ENCODE peak calls at places on chromosomes 7 and 10, in five cellular contexts. Z, H, D, G and J are unnamed samples.

GRCh38 chr7:25069900-25070443 is 55.1 kb downstream of the CYCS start:
- DNase-seq in H (peak), G (peak), D (peak), Z (peak), J (peak)

GRCh38 chr7:151847681-151848081 is 29.2 kb downstream of the PRKAG2 start:
- DNase-seq in G (no peak), D (no peak), Z (no peak), H (no peak), J (no peak)

GRCh38 chr7:43647314-43647691 is 64.4 kb downstream of the STK17A start:
- DNase-seq in G (peak), H (peak), D (peak), Z (peak), J (peak)

GRCh38 chr10:113420057-113420732 is 132.7 kb upstream of the HABP2 start:
- DNase-seq in H (no peak), Z (no peak), G (no peak), D (no peak), J (no peak)

GRCh38 chr7:21352540-21353387 is 75.1 kb upstream of the SP4 start:
- DNase-seq in H (no peak), Z (no peak), G (no peak), D (no peak), J (no peak)

GRCh38 chr7:80942261-80943041 is 23.6 kb upstream of the SEMA3C start:
- DNase-seq in Z (no peak), D (no peak), G (peak), H (peak), J (peak)

GRCh38 chr7:122885583-122886356 is 490 bp downstream of the CADPS2 start:
- DNase-seq in H (peak), Z (peak), G (peak), D (peak), J (no peak)

GRCh38 chr10:77746313-77746712 is 108.7 kb upstream of the KCNMA1 start:
- DNase-seq in G (no peak), H (peak), D (no peak), Z (no peak), J (peak)

GRCh38 chr10:104622598-104623209 is 18.4 kb upstream of the SORCS3 start:
- DNase-seq in Z (peak), G (peak), D (peak), H (no peak), J (no peak)

GRCh38 chr10:69374242-69374641 is 42.5 kb downstream of the TACR2 start:
- DNase-seq in D (no peak), G (no peak), H (no peak), Z (no peak), J (no peak)

GRCh38 chr10:12640550-12640949 is 291.2 kb downstream of the CAMK1D start:
- DNase-seq in G (no peak), D (no peak), Z (no peak), H (no peak), J (no peak)

GRCh38 chr7:7176421-7177043 is 5.8 kb upstream of the C1GALT1 start:
- DNase-seq in Z (peak), D (no peak), G (peak), H (peak), J (peak)

GRCh38 chr10:124698560-124699470 is 45.4 kb downstream of the FAM53B start:
- DNase-seq in D (no peak), Z (no peak), H (no peak), G (no peak), J (no peak)

GRCh38 chr7:135508853-135509588 is 881 bp downstream of the CNOT4 start:
- DNase-seq in G (peak), D (peak), H (peak), Z (peak), J (peak)

GRCh38 chr7:142797799-142798377 is 27.1 kb downstream of the PRSS2 start:
- DNase-seq in Z (no peak), G (no peak), H (no peak), D (peak), J (no peak)

GRCh38 chr7:69630292-69630691 is 32.0 kb downstream of the AUTS2 start:
- DNase-seq in Z (no peak), H (peak), D (no peak), G (no peak), J (peak)

GRCh38 chr10:26574783-26575182 is 122.7 kb upstream of the PDSS1 start:
- DNase-seq in D (no peak), Z (no peak), G (no peak), H (no peak), J (no peak)

GRCh38 chr7:53800746-53801145 is 741.4 kb upstream of the VSTM2A start:
- DNase-seq in D (no peak), H (no peak), Z (no peak), G (peak), J (no peak)

GRCh38 chr7:77360969-77361368 is 55.2 kb downstream of the GSAP start:
- DNase-seq in Z (no peak), G (no peak), D (no peak), H (no peak), J (no peak)

GRCh38 chr10:12416396-12417090 is 67.2 kb downstream of the CAMK1D start:
- DNase-seq in H (peak), Z (no peak), G (no peak), D (no peak), J (no peak)

GRCh38 chr10:34121974-34122282 is 693.2 kb downstream of the PARD3 start:
- DNase-seq in D (no peak), H (peak), G (no peak), Z (no peak), J (peak)

GRCh38 chr7:18407385-18407784 is 88.2 kb upstream of the HDAC9 start:
- DNase-seq in Z (no peak), H (no peak), D (no peak), G (no peak), J (no peak)

GRCh38 chr10:26626066-26626465 is 71.4 kb upstream of the PDSS1 start:
- DNase-seq in Z (no peak), D (no peak), G (no peak), H (no peak), J (no peak)

GRCh38 chr10:6721480-6721879 is 141.4 kb upstream of the PRKCQ start:
- DNase-seq in D (no peak), H (peak), G (peak), Z (no peak), J (peak)

GRCh38 chr10:124744688-124745055 is 494 bp upstream of the FAM53B start:
- DNase-seq in H (peak), D (no peak), G (peak), Z (no peak), J (peak)

GRCh38 chr10:124025638-124026336 is 67.6 kb downstream of the CHST15 start:
- DNase-seq in D (no peak), H (peak), Z (no peak), G (peak), J (no peak)

GRCh38 chr10:23330953-23331352 is 13.6 kb downstream of the C10orf67 start:
- DNase-seq in G (no peak), H (no peak), Z (no peak), D (no peak), J (no peak)

GRCh38 chr10:89085153-89085552 is 94.6 kb downstream of the FAS start:
- DNase-seq in Z (no peak), D (no peak), H (peak), G (no peak), J (no peak)

GRCh38 chr10:89088901-89089300 is 98.3 kb downstream of the FAS start:
- DNase-seq in G (no peak), H (peak), Z (no peak), D (no peak), J (peak)

GRCh38 chr10:89091501-89091900 is 100.9 kb downstream of the FAS start:
- DNase-seq in D (no peak), Z (no peak), H (peak), G (no peak), J (peak)

GRCh38 chr10:89090760-89091455 is 100.3 kb downstream of the FAS start:
- DNase-seq in H (peak), Z (no peak), D (no peak), G (no peak), J (peak)

DNA sequence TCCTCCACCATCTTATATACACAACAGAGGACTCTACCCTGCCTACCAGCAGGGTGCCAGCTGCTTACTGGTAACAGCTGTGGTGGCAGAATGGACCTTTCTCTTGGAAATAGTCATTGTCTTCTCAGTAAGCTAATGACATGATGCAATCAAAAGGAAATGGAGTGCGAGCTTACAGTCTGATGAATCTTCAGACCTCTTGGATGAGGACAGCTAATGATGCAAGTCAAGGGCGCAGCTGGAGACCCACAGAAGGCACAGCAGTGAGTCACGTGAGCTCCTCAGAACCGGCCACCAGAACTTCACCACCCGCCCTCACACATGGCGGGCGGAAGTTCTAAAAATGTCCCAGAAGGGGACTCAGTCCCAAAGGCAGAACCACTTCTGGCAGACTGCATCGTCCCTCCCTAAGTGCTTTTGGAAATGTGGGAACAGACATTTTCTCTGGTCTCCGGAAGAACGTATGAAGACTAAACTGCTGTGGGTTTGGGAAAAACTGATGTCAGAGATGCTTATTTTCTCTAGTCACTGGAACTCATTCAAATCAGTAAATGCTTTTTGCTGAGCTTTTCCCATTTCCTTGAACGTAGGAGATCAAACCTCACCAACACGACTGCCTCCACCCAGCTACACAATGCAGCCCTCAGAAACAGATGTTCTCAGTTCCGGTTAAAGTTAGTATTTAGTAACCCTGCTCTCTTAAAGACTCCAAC is 96.4 kb downstream of the FAS start:
- DNase-seq in G (peak), Z (no peak), H (peak), D (peak), J (peak)
- H4K8ac ChIP-seq in G (no peak), Z (no peak), H (no peak), D (no peak), J (no peak)

DNA sequence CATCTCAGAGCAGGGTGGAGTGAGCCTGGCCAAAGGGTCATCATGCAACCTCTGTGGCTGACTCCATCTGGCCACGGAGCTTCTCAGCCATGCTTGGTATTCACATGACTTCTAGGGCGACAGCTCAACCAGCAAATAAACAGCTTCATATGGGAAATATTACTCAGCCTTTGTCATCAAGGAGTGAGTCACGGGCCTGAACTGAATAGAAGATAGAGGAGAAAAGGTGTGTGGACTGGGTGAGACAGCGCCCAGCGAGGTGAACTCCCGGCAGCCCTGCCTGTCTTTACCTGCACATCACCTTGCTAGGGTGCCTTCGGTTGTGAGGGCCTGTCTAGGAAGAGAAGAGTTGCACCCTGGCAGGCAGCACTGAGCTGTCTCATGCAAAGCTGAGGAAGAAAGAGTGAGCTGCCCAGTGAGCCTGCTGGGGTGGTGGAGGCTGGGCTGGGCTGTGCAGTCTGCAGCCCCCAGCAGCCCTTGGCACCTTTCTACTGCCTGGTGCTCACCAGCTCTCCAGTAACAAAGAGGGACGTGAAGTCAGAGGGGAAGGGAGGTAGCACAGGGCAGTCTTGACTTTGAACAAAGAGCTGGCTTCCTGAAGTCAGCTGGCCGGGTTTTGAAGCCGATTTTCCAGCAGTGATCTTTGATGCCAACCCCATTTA is 114.2 kb downstream of the EGFR start:
- DNase-seq in D (no peak), Z (no peak), H (peak), G (no peak), J (peak)
- H4K8ac ChIP-seq in D (no peak), Z (no peak), H (peak), G (no peak), J (peak)

GRCh38 chr7:150374026-150374425 is 5.1 kb upstream of the ZNF775 start:
- DNase-seq in G (no peak), Z (no peak), H (no peak), D (no peak), J (no peak)

GRCh38 chr7:150373049-150373801 is 4.6 kb downstream of the REPIN1 start:
- DNase-seq in G (peak), D (peak), Z (no peak), H (no peak), J (no peak)

GRCh38 chr7:150371131-150371995 is 2.7 kb downstream of the REPIN1 start:
- DNase-seq in G (no peak), Z (no peak), D (peak), H (no peak), J (no peak)

GRCh38 chr7:150371996-150372270 is 3.3 kb downstream of the REPIN1 start:
- DNase-seq in D (peak), H (no peak), Z (no peak), G (no peak), J (no peak)

DNA sequence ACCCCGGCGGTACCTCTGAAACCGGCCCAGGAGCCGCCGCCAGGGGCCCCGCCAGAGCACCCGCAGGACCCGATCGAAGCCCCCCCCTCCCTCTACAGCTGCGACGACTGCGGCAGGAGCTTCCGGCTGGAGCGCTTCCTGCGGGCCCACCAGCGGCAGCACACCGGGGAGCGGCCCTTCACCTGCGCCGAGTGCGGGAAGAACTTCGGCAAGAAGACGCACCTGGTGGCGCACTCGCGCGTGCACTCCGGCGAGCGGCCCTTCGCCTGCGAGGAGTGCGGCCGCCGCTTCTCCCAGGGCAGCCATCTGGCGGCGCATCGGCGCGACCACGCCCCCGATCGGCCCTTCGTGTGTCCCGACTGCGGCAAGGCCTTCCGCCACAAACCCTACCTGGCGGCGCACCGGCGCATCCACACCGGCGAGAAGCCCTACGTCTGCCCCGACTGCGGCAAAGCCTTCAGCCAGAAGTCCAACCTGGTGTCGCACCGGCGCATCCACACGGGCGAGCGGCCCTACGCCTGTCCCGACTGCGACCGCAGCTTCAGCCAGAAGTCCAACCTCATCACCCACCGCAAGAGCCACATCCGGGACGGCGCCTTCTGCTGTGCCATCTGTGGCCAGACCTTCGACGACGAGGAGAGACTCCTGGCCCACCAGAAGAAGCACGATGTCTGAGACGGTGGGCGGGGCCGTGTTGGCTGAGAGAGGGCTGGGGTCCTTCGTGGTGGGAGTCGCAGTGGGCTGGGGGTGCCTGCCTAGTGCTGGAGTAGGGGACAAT is 3.8 kb downstream of the REPIN1 start:
- DNase-seq in G (no peak), Z (no peak), H (no peak), D (peak), J (no peak)
- H4K8ac ChIP-seq in G (no peak), Z (peak), H (no peak), D (no peak), J (no peak)

GRCh38 chr7:101867265-101867664 is 49.8 kb downstream of the CUX1 start:
- DNase-seq in Z (no peak), G (no peak), D (no peak), H (no peak), J (no peak)

GRCh38 chr7:101868191-101868950 is 50.9 kb downstream of the CUX1 start:
- DNase-seq in D (no peak), H (peak), G (no peak), Z (no peak), J (no peak)

GRCh38 chr7:101869901-101870290 is 52.5 kb downstream of the CUX1 start:
- DNase-seq in Z (no peak), D (no peak), H (no peak), G (no peak), J (no peak)

GRCh38 chr7:101870361-101871062 is 53.1 kb downstream of the CUX1 start:
- DNase-seq in Z (no peak), G (peak), H (peak), D (peak), J (peak)

DNA sequence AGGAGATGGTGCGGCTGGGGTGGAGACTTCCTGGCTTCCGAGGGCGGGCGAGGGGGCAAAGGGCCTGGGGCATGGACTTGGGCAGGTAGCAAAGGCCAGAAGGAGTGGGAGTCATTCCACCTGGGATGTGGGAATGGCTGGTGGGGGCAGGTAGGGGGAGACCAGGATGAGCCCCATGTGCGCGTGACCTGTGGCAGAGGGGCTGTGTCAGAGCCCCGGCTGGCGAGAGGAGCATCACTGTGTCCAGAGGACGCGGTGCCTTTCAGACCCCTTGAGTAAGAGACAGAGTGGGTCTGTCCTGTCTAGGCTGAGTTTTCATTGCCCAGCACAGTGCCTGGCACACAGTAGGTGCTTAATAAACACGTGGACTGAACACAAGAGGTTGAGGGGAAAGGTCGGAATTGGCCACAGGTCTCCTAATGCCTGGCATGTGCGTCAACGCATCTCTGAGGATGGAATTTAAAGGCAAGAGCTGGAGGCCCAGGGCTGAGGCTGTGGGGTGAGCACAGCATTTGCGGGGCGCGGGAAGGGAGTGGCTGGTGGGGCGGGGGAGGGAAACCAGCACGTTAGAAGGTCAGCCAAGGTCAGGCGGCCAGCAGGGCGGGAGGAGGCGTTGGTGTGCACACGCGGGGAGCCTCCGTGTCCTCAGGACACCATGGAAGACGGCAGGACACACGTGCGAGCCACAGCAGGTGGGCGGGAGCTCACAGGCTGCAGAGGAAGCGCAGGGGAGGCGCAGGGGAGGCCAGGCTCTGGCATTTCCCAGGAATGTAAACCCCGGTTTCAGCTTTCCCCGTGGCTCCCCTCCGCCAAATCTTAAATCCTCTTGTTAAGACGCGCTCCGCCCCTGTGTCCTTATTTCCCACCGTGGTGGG is 51.8 kb downstream of the CUX1 start:
- DNase-seq in H (no peak), D (peak), Z (no peak), G (peak), J (no peak)
- H4K8ac ChIP-seq in H (peak), D (no peak), Z (no peak), G (no peak), J (peak)

DNA sequence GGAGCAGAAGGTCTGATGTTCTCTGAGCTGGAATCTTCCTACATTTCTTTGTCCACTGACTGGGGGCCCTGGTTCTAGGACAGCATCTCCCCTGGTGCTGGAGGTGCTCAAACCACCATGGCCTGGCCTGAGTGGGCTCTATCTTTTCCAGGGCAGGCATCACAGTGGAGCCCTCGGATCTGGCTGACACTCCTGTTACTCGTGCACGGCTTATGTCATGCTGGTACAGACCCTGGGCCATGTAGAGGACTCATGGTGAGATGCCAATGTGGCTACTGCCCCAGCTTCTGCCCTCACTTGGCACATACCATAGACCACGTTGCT is 96.0 kb downstream of the HIPK2 start:
- DNase-seq in H (no peak), G (no peak), D (no peak), Z (no peak), J (no peak)
- H4K8ac ChIP-seq in H (peak), G (no peak), D (no peak), Z (no peak), J (peak)